ENCODE peak calls at places on chromosome 17, in four cellular contexts. L is neural crest cell, F is progenitor cell of endocrine pancreas, N is uterus. M is an unnamed sample.

GRCh38 chr17:8740486-8740885 is 4.2 kb downstream of the CCDC42 start:
- DNase-seq in L (no peak), F (no peak), N (no peak), M (peak)

GRCh38 chr17:34892864-34893263 is 68.4 kb downstream of the CCT6B start:
- DNase-seq in L (peak), F (peak), N (no peak), M (peak)

GRCh38 chr17:2266045-2266864 is 37.3 kb downstream of the SMG6 start:
- DNase-seq in L (no peak), F (no peak), N (no peak), M (peak)

GRCh38 chr17:19412510-19412909 is 1.5 kb downstream of the RNF112 start:
- DNase-seq in L (no peak), F (no peak), N (no peak), M (no peak)

GRCh38 chr17:44502598-44503079 is 567 bp downstream of the GPATCH8 start:
- DNase-seq in L (no peak), F (peak), N (no peak), M (no peak)

GRCh38 chr17:43800736-43801135 is 20.5 kb downstream of the CFAP97D1 start:
- DNase-seq in L (no peak), F (no peak), N (no peak), M (no peak)

GRCh38 chr17:40467281-40467867 is 24.1 kb downstream of the IGFBP4 start:
- DNase-seq in L (no peak), F (no peak), N (no peak), M (no peak)

GRCh38 chr17:57114085-57114673 is 29.1 kb downstream of the AKAP1 start:
- DNase-seq in L (peak), F (peak), N (peak), M (peak)

GRCh38 chr17:83080641-83081560 is 1.5 kb downstream of the METRNL start:
- DNase-seq in L (no peak), F (no peak), N (no peak), M (no peak)

GRCh38 chr17:36095992-36096391 is 6.0 kb upstream of the CCL3 start:
- DNase-seq in L (no peak), F (no peak), N (no peak), M (no peak)

GRCh38 chr17:2335726-2336214 is 487 bp downstream of the TSR1 start:
- DNase-seq in L (no peak), F (no peak), N (no peak), M (no peak)

GRCh38 chr17:17204041-17204591 is 2.0 kb downstream of the PLD6 start:
- DNase-seq in L (no peak), F (no peak), N (no peak), M (no peak)

GRCh38 chr17:37674511-37674910 is 31.3 kb upstream of the DDX52 start:
- DNase-seq in L (no peak), F (no peak), N (no peak), M (no peak)

GRCh38 chr17:81329279-81329926 is 34.3 kb upstream of the SLC38A10 start:
- DNase-seq in L (no peak), F (no peak), N (peak), M (no peak)

GRCh38 chr17:77296769-77297409 is 156.1 kb downstream of the SEC14L1 start:
- DNase-seq in L (no peak), F (no peak), N (no peak), M (no peak)
- TF ChIP-seq CTCF in L (no peak), F (no peak), N (no peak), M (no peak)

GRCh38 chr17:22694362-22695227 is 1002.3 kb downstream of the KCNJ18 start:
- DNase-seq in L (no peak), F (no peak), N (no peak), M (no peak)
- TF ChIP-seq CTCF in L (no peak), F (no peak), N (no peak), M (no peak)

GRCh38 chr17:39193346-39193745 is 4.1 kb downstream of the CACNB1 start:
- DNase-seq in L (no peak), F (no peak), N (no peak), M (no peak)

GRCh38 chr17:39192901-39193300 is 4.6 kb downstream of the CACNB1 start:
- DNase-seq in L (no peak), F (no peak), N (no peak), M (no peak)

GRCh38 chr17:39194985-39195524 is 2.4 kb downstream of the CACNB1 start:
- DNase-seq in L (no peak), F (no peak), N (no peak), M (no peak)

GRCh38 chr17:39195568-39196160 is 1.8 kb downstream of the CACNB1 start:
- DNase-seq in L (no peak), F (no peak), N (no peak), M (no peak)

DNA sequence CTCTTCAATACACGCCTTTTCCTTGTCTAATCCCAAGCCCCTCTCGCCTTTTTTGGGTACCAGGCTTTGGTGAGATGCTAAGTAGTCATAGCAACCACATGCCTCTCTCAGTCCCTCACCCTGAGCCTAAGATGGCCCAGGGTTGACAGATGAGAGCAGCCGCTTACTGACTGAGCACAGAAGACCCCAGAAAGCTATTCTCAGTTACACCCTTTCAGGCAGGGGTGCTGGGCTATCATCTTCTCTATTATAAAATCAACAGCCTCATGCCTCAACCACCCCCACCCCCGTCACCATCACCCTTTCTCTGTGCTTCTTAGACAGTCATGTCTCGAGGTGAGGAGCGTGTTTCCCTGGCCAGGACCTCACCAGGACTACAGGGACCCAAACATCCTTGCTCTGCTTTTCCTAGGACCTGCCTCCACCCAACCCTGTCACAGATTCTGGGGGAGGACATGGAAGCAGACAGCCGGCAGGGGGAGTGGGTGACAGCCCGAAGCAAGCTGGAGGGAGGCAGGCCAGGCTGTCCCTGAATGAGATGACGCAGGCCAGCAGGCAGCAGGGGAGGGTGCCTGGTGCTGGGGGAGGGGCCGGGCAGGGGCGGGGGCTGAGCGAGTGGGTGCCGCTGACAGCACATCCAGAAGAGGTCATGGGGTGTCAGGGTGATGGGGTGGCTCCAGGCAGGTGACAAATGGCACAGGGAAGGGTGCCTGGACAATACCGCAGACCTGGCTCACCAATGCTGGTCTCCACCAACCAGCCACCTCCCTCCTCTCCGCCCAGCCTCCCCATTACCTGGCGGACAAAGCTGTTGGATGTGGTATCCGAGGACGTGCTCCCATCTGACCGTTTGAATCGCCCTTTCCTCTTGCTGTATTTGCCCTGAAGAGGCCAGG is 3.1 kb downstream of the CACNB1 start:
- DNase-seq in L (peak), F (no peak), N (peak), M (no peak)
- TF ChIP-seq CTCF in L (peak), F (peak), N (peak), M (no peak)

GRCh38 chr17:41518789-41519449 is at the start of gene KRT15:
- DNase-seq in L (no peak), F (no peak), N (no peak), M (no peak)
- TF ChIP-seq CTCF in L (no peak), F (no peak), N (no peak), M (no peak)

M was measured in CD4-positive, alpha-beta T cell.